ENCODE peak calls at places on chromosomes 12 and 14, in seven cellular contexts. X is adrenal gland, Y is HepG2, B is PC-3, U is aorta, I is tibial artery, W is IMR-90. K is an unnamed sample.

GRCh38 chr12:132084681-132085635 is 59.2 kb downstream of the DDX51 start:
- DNase-seq in I (peak), W (peak), B (peak), X (peak), U (peak), Y (peak), K (no peak)

GRCh38 chr14:32702571-32702970 is 236.1 kb upstream of the NPAS3 start:
- DNase-seq in B (no peak), X (peak), W (no peak), I (peak), Y (no peak), U (peak), K (no peak)

GRCh38 chr14:84064756-84065155 is 1465.2 kb upstream of the FLRT2 start:
- DNase-seq in U (no peak), W (no peak), X (no peak), I (no peak), B (no peak), Y (no peak), K (no peak)

GRCh38 chr12:14777271-14777670 is 26.0 kb downstream of the WBP11 start:
- DNase-seq in B (peak), X (no peak), U (no peak), Y (peak), I (no peak), W (no peak), K (no peak)

GRCh38 chr12:62332598-62332997 is 72.4 kb downstream of the USP15 start:
- DNase-seq in X (no peak), U (no peak), I (no peak), B (peak), Y (no peak), W (peak), K (no peak)

GRCh38 chr12:86551146-86551571 is 295.0 kb upstream of the MGAT4C start:
- DNase-seq in Y (no peak), W (no peak), B (no peak), I (peak), X (no peak), U (peak), K (no peak)

GRCh38 chr12:31828057-31828456 is 99.2 kb upstream of the AMN1 start:
- DNase-seq in W (no peak), X (no peak), U (no peak), I (no peak), B (no peak), Y (no peak), K (no peak)

GRCh38 chr12:95557625-95558024 is 6.3 kb upstream of the USP44 start:
- DNase-seq in U (no peak), X (no peak), B (peak), W (no peak), I (no peak), Y (no peak), K (no peak)

GRCh38 chr12:26124491-26125450 is at the start of gene BHLHE41:
- DNase-seq in X (peak), U (peak), B (peak), W (peak), I (peak), Y (no peak), K (no peak)

GRCh38 chr12:52327086-52327829 is 6.1 kb upstream of the KRT83 start:
- DNase-seq in Y (peak), X (peak), W (peak), I (peak), U (peak), B (peak), K (peak)

GRCh38 chr12:70640901-70641300 is 3.7 kb upstream of the PTPRB start:
- DNase-seq in X (no peak), B (no peak), U (no peak), I (no peak), Y (no peak), W (no peak), K (no peak)

GRCh38 chr14:89721991-89722390 is 232.5 kb downstream of the EFCAB11 start:
- DNase-seq in W (no peak), U (no peak), I (no peak), Y (no peak), B (no peak), X (no peak), K (no peak)

GRCh38 chr14:105602799-105603763 is 76.7 kb downstream of the TMEM121 start:
- DNase-seq in U (peak), B (no peak), I (no peak), Y (no peak), W (no peak), X (no peak), K (no peak)

GRCh38 chr14:100660498-100661339 is 66.0 kb upstream of the DLK1 start:
- DNase-seq in X (peak), I (no peak), B (peak), Y (peak), U (no peak), W (peak), K (no peak)

GRCh38 chr14:85572845-85573244 is 42.9 kb downstream of the FLRT2 start:
- DNase-seq in B (peak), X (no peak), I (no peak), Y (no peak), W (peak), U (no peak), K (peak)

GRCh38 chr14:56237398-56237797 is 119.2 kb downstream of the PELI2 start:
- DNase-seq in I (no peak), Y (no peak), W (no peak), X (no peak), U (no peak), B (no peak), K (no peak)

GRCh38 chr12:49664591-49665146 is 41.3 kb downstream of the PRPF40B start:
- DNase-seq in B (peak), X (no peak), W (no peak), I (no peak), U (no peak), Y (no peak), K (no peak)

GRCh38 chr14:101714394-101714793 is 47.1 kb upstream of the PPP2R5C start:
- DNase-seq in U (no peak), Y (no peak), B (no peak), I (no peak), W (no peak), X (no peak), K (no peak)

GRCh38 chr12:110856517-110856916 is 9.7 kb downstream of the CCDC63 start:
- DNase-seq in B (no peak), U (no peak), Y (no peak), I (no peak), X (no peak), W (no peak), K (no peak)

GRCh38 chr12:58455146-58455545 is 465.2 kb downstream of the LRIG3 start:
- DNase-seq in W (peak), Y (no peak), B (no peak), X (no peak), I (no peak), U (no peak), K (no peak)

GRCh38 chr14:104680056-104680805 is 9.2 kb upstream of the INF2 start:
- DNase-seq in X (peak), Y (no peak), W (peak), B (peak), U (peak), I (peak), K (peak)

GRCh38 chr14:65229431-65230286 is 127.3 kb upstream of the MAX start:
- DNase-seq in I (peak), Y (peak), B (no peak), X (no peak), U (peak), W (no peak), K (no peak)
- H3K27ac ChIP-seq in I (peak), Y (peak), B (no peak), X (no peak), U (peak), W (peak), K (peak)

DNA sequence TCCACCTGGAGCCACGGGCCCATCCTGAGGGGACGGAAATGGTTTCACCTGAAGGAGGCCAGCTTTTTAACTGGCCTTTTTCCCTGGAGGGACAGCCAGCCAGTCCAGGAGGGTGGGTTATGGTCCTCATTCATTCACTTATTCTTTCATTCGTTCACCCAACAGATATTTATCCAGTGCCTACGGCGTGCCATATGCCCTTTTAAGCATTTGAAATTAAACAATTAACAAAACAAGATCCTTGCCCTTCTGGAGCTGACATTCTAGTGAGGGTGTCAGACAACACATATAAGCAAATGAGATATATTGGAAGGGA is 438 bp upstream of the ABCB9 start:
- DNase-seq in W (no peak), X (no peak), B (no peak), Y (no peak), I (no peak), U (no peak), K (no peak)
- H3K27ac ChIP-seq in W (no peak), X (no peak), B (no peak), Y (no peak), I (peak), U (no peak), K (no peak)

GRCh38 chr14:57560681-57561080 is 67.0 kb upstream of the CCDC198 start:
- DNase-seq in Y (no peak), W (no peak), X (no peak), I (no peak), U (no peak), B (no peak), K (no peak)

DNA sequence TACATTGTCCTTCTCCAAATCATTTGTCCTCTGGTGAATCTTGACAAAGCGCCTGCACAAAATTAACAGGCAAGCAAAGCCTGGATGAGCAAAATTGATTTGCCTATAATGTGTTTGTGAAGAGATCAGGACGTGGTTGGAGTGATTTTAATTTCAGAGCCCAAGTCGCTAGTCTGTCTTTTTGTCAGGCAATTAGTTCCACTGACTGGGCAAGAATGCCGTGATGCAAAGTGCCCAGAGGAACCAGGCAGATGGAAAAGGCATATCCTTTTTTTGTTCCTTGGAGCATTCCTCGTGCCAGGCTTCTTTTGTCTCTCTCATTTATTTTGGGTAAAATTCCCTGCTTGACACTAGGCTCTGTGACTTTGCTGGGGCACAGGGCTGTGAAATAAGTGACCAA is 65.9 kb upstream of the CCDC198 start:
- DNase-seq in X (no peak), U (no peak), I (no peak), W (no peak), Y (no peak), B (no peak), K (no peak)
- H3K27ac ChIP-seq in X (no peak), U (no peak), I (no peak), W (no peak), Y (no peak), B (no peak), K (no peak)

GRCh38 chr12:3129301-3130052 is 52.3 kb downstream of the TSPAN9 start:
- DNase-seq in X (no peak), W (peak), Y (no peak), B (no peak), I (no peak), U (no peak), K (no peak)
- H3K27ac ChIP-seq in X (no peak), W (no peak), Y (no peak), B (no peak), I (peak), U (peak), K (no peak)

GRCh38 chr12:108720757-108721514 is 10.4 kb downstream of the CORO1C start:
- DNase-seq in X (no peak), Y (no peak), U (no peak), W (no peak), I (no peak), B (peak), K (no peak)

GRCh38 chr12:108721824-108722223 is 9.5 kb downstream of the CORO1C start:
- DNase-seq in X (no peak), B (no peak), W (no peak), Y (no peak), U (no peak), I (no peak), K (no peak)

GRCh38 chr12:108724054-108724889 is 7.0 kb downstream of the CORO1C start:
- DNase-seq in X (peak), U (peak), B (peak), W (peak), Y (no peak), I (no peak), K (no peak)

GRCh38 chr12:108722992-108723766 is 8.1 kb downstream of the CORO1C start:
- DNase-seq in U (no peak), B (peak), X (peak), I (no peak), Y (no peak), W (peak), K (no peak)

GRCh38 chr12:108722463-108722862 is 8.9 kb downstream of the CORO1C start:
- DNase-seq in I (no peak), X (no peak), Y (no peak), B (no peak), U (no peak), W (no peak), K (no peak)
- H3K27ac ChIP-seq in I (peak), X (no peak), Y (peak), B (peak), U (no peak), W (peak), K (peak)

GRCh38 chr14:64942531-64943111 is at the start of gene GPX2:
- DNase-seq in X (no peak), B (peak), I (no peak), U (no peak), Y (peak), W (no peak), K (peak)
- H3K27ac ChIP-seq in X (no peak), B (peak), I (no peak), U (no peak), Y (peak), W (no peak), K (peak)

GRCh38 chr14:60163741-60164140 is 1.5 kb downstream of the DHRS7 start:
- DNase-seq in Y (no peak), W (no peak), U (no peak), I (no peak), X (no peak), B (no peak), K (no peak)
- H3K27ac ChIP-seq in Y (no peak), W (no peak), U (no peak), I (peak), X (no peak), B (peak), K (peak)

GRCh38 chr14:52033131-52033642 is 35.7 kb downstream of the NID2 start:
- DNase-seq in X (no peak), I (no peak), U (no peak), W (peak), Y (no peak), B (no peak), K (no peak)

GRCh38 chr14:52029881-52030280 is 39.0 kb downstream of the NID2 start:
- DNase-seq in Y (no peak), B (no peak), W (no peak), I (no peak), U (no peak), X (no peak), K (no peak)

GRCh38 chr14:52032196-52032865 is 36.5 kb downstream of the NID2 start:
- DNase-seq in U (no peak), B (no peak), X (no peak), W (no peak), I (no peak), Y (no peak), K (no peak)

GRCh38 chr14:52026921-52027320 is 37.6 kb downstream of the RTRAF start:
- DNase-seq in B (no peak), Y (no peak), W (no peak), U (no peak), I (no peak), X (no peak), K (no peak)

DNA sequence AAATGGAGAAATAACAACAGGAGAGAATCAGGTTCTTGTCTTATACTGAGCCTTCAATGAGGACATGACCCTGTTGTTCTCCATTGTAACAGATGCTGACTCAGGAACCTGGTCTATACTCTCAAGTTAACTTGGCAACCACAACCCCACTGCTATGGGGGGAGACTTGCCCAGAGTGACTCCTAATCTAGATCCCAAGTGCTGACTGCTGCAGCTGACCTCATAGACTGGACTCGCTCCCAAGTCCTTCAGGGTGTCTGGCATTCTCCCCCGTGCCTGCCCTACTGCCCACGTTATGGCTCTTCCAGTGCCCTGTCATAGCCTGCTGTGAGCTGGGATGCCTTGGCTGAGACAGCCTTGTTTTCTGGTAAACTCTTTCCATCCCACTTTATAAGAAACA is 37.1 kb downstream of the NID2 start:
- DNase-seq in X (peak), B (no peak), W (peak), Y (no peak), U (peak), I (peak), K (no peak)
- H3K27ac ChIP-seq in X (no peak), B (no peak), W (peak), Y (no peak), U (no peak), I (peak), K (no peak)

GRCh38 chr12:113093409-113094101 is 37.0 kb downstream of the DTX1 start:
- DNase-seq in X (no peak), I (no peak), Y (no peak), U (peak), B (no peak), W (no peak), K (no peak)
- H3K27ac ChIP-seq in X (no peak), I (no peak), Y (no peak), U (no peak), B (no peak), W (no peak), K (no peak)

K was measured in epithelial cell of prostate.